ENCODE peak calls at places on chromosomes 3 and 15, in four cellular contexts. One of them, this sample, is unnamed.

GRCh38 chr15:93173369-93173768 is 84.4 kb upstream of the RGMA start:
- DNase-seq in natural killer cell treated with Interleukin-12 subunit alpha and Interleukin-12 subunit beta and Interleukin-15 and Interleukin-18, amount 100 ng/mL, for 72 hours: no peak
- DNase-seq in stimulated activated CD4-positive, alpha-beta T cell treated with anti-CD3 and anti-CD28 coated beads, Interleukin-12 subunit alpha, Interleukin-12 subunit beta, amount 100 ng/mL, for 48 hours: no peak
- DNase-seq in AG08395: peak
- DNase-seq in this sample: no peak

GRCh38 chr3:56802411-56802745 is 629 bp upstream of the ARHGEF3 start:
- DNase-seq in natural killer cell treated with Interleukin-12 subunit alpha and Interleukin-12 subunit beta and Interleukin-15 and Interleukin-18, amount 100 ng/mL, for 72 hours: no peak
- DNase-seq in AG08395: no peak
- DNase-seq in stimulated activated CD4-positive, alpha-beta T cell treated with anti-CD3 and anti-CD28 coated beads, Interleukin-12 subunit alpha, Interleukin-12 subunit beta, amount 100 ng/mL, for 48 hours: no peak
- DNase-seq in this sample: no peak

GRCh38 chr3:134646086-134646485 is 4.7 kb downstream of the KY start:
- DNase-seq in stimulated activated CD4-positive, alpha-beta T cell treated with anti-CD3 and anti-CD28 coated beads, Interleukin-12 subunit alpha, Interleukin-12 subunit beta, amount 100 ng/mL, for 48 hours: no peak
- DNase-seq in natural killer cell treated with Interleukin-12 subunit alpha and Interleukin-12 subunit beta and Interleukin-15 and Interleukin-18, amount 100 ng/mL, for 72 hours: no peak
- DNase-seq in AG08395: no peak
- DNase-seq in this sample: no peak

GRCh38 chr3:124615896-124616543 is 114.2 kb upstream of the UMPS start:
- DNase-seq in natural killer cell treated with Interleukin-12 subunit alpha and Interleukin-12 subunit beta and Interleukin-15 and Interleukin-18, amount 100 ng/mL, for 72 hours: no peak
- DNase-seq in stimulated activated CD4-positive, alpha-beta T cell treated with anti-CD3 and anti-CD28 coated beads, Interleukin-12 subunit alpha, Interleukin-12 subunit beta, amount 100 ng/mL, for 48 hours: no peak
- DNase-seq in AG08395: no peak
- DNase-seq in this sample: no peak

GRCh38 chr15:31263751-31264533 is 62.7 kb upstream of the KLF13 start:
- DNase-seq in natural killer cell treated with Interleukin-12 subunit alpha and Interleukin-12 subunit beta and Interleukin-15 and Interleukin-18, amount 100 ng/mL, for 72 hours: peak
- DNase-seq in stimulated activated CD4-positive, alpha-beta T cell treated with anti-CD3 and anti-CD28 coated beads, Interleukin-12 subunit alpha, Interleukin-12 subunit beta, amount 100 ng/mL, for 48 hours: peak
- DNase-seq in AG08395: no peak
- DNase-seq in this sample: peak

GRCh38 chr15:63374686-63375520 is 6.7 kb downstream of the CA12 start:
- DNase-seq in stimulated activated CD4-positive, alpha-beta T cell treated with anti-CD3 and anti-CD28 coated beads, Interleukin-12 subunit alpha, Interleukin-12 subunit beta, amount 100 ng/mL, for 48 hours: peak
- DNase-seq in AG08395: peak
- DNase-seq in natural killer cell treated with Interleukin-12 subunit alpha and Interleukin-12 subunit beta and Interleukin-15 and Interleukin-18, amount 100 ng/mL, for 72 hours: peak
- DNase-seq in this sample: no peak

GRCh38 chr3:184685055-184685454 is 26.8 kb downstream of the MAGEF1 start:
- DNase-seq in AG08395: no peak
- DNase-seq in natural killer cell treated with Interleukin-12 subunit alpha and Interleukin-12 subunit beta and Interleukin-15 and Interleukin-18, amount 100 ng/mL, for 72 hours: no peak
- DNase-seq in stimulated activated CD4-positive, alpha-beta T cell treated with anti-CD3 and anti-CD28 coated beads, Interleukin-12 subunit alpha, Interleukin-12 subunit beta, amount 100 ng/mL, for 48 hours: no peak
- DNase-seq in this sample: no peak

GRCh38 chr3:5607581-5607980 is 420.1 kb downstream of the EDEM1 start:
- DNase-seq in AG08395: no peak
- DNase-seq in stimulated activated CD4-positive, alpha-beta T cell treated with anti-CD3 and anti-CD28 coated beads, Interleukin-12 subunit alpha, Interleukin-12 subunit beta, amount 100 ng/mL, for 48 hours: no peak
- DNase-seq in natural killer cell treated with Interleukin-12 subunit alpha and Interleukin-12 subunit beta and Interleukin-15 and Interleukin-18, amount 100 ng/mL, for 72 hours: no peak
- DNase-seq in this sample: no peak

GRCh38 chr3:80785475-80785874 is 976.0 kb downstream of the GBE1 start:
- DNase-seq in AG08395: no peak
- DNase-seq in stimulated activated CD4-positive, alpha-beta T cell treated with anti-CD3 and anti-CD28 coated beads, Interleukin-12 subunit alpha, Interleukin-12 subunit beta, amount 100 ng/mL, for 48 hours: no peak
- DNase-seq in natural killer cell treated with Interleukin-12 subunit alpha and Interleukin-12 subunit beta and Interleukin-15 and Interleukin-18, amount 100 ng/mL, for 72 hours: no peak
- DNase-seq in this sample: no peak

GRCh38 chr3:5489536-5489935 is 302.0 kb downstream of the EDEM1 start:
- DNase-seq in AG08395: no peak
- DNase-seq in natural killer cell treated with Interleukin-12 subunit alpha and Interleukin-12 subunit beta and Interleukin-15 and Interleukin-18, amount 100 ng/mL, for 72 hours: no peak
- DNase-seq in stimulated activated CD4-positive, alpha-beta T cell treated with anti-CD3 and anti-CD28 coated beads, Interleukin-12 subunit alpha, Interleukin-12 subunit beta, amount 100 ng/mL, for 48 hours: no peak
- DNase-seq in this sample: no peak

GRCh38 chr3:42213417-42213816 is 52.6 kb downstream of the CCK start:
- DNase-seq in natural killer cell treated with Interleukin-12 subunit alpha and Interleukin-12 subunit beta and Interleukin-15 and Interleukin-18, amount 100 ng/mL, for 72 hours: no peak
- DNase-seq in AG08395: no peak
- DNase-seq in stimulated activated CD4-positive, alpha-beta T cell treated with anti-CD3 and anti-CD28 coated beads, Interleukin-12 subunit alpha, Interleukin-12 subunit beta, amount 100 ng/mL, for 48 hours: no peak
- DNase-seq in this sample: no peak

GRCh38 chr3:14144423-14145075 is 19.7 kb downstream of the TMEM43 start:
- DNase-seq in stimulated activated CD4-positive, alpha-beta T cell treated with anti-CD3 and anti-CD28 coated beads, Interleukin-12 subunit alpha, Interleukin-12 subunit beta, amount 100 ng/mL, for 48 hours: no peak
- DNase-seq in AG08395: peak
- DNase-seq in natural killer cell treated with Interleukin-12 subunit alpha and Interleukin-12 subunit beta and Interleukin-15 and Interleukin-18, amount 100 ng/mL, for 72 hours: peak
- DNase-seq in this sample: peak

GRCh38 chr15:41934843-41935242 is 37.5 kb downstream of the EHD4 start:
- DNase-seq in stimulated activated CD4-positive, alpha-beta T cell treated with anti-CD3 and anti-CD28 coated beads, Interleukin-12 subunit alpha, Interleukin-12 subunit beta, amount 100 ng/mL, for 48 hours: peak
- DNase-seq in AG08395: no peak
- DNase-seq in natural killer cell treated with Interleukin-12 subunit alpha and Interleukin-12 subunit beta and Interleukin-15 and Interleukin-18, amount 100 ng/mL, for 72 hours: peak
- DNase-seq in this sample: peak

GRCh38 chr3:109442531-109442930 is 105.2 kb upstream of the DPPA4 start:
- DNase-seq in AG08395: no peak
- DNase-seq in natural killer cell treated with Interleukin-12 subunit alpha and Interleukin-12 subunit beta and Interleukin-15 and Interleukin-18, amount 100 ng/mL, for 72 hours: no peak
- DNase-seq in stimulated activated CD4-positive, alpha-beta T cell treated with anti-CD3 and anti-CD28 coated beads, Interleukin-12 subunit alpha, Interleukin-12 subunit beta, amount 100 ng/mL, for 48 hours: no peak
- DNase-seq in this sample: no peak

GRCh38 chr3:32443471-32443870 is 51.8 kb downstream of the CMTM7 start:
- DNase-seq in AG08395: no peak
- DNase-seq in stimulated activated CD4-positive, alpha-beta T cell treated with anti-CD3 and anti-CD28 coated beads, Interleukin-12 subunit alpha, Interleukin-12 subunit beta, amount 100 ng/mL, for 48 hours: no peak
- DNase-seq in natural killer cell treated with Interleukin-12 subunit alpha and Interleukin-12 subunit beta and Interleukin-15 and Interleukin-18, amount 100 ng/mL, for 72 hours: no peak
- DNase-seq in this sample: no peak

GRCh38 chr3:65902304-65902793 is 136.4 kb downstream of the MAGI1 start:
- DNase-seq in stimulated activated CD4-positive, alpha-beta T cell treated with anti-CD3 and anti-CD28 coated beads, Interleukin-12 subunit alpha, Interleukin-12 subunit beta, amount 100 ng/mL, for 48 hours: no peak
- DNase-seq in AG08395: no peak
- DNase-seq in natural killer cell treated with Interleukin-12 subunit alpha and Interleukin-12 subunit beta and Interleukin-15 and Interleukin-18, amount 100 ng/mL, for 72 hours: no peak
- DNase-seq in this sample: no peak

GRCh38 chr15:79003301-79003700 is 58.5 kb upstream of the CTSH start:
- DNase-seq in natural killer cell treated with Interleukin-12 subunit alpha and Interleukin-12 subunit beta and Interleukin-15 and Interleukin-18, amount 100 ng/mL, for 72 hours: no peak
- DNase-seq in AG08395: no peak
- DNase-seq in stimulated activated CD4-positive, alpha-beta T cell treated with anti-CD3 and anti-CD28 coated beads, Interleukin-12 subunit alpha, Interleukin-12 subunit beta, amount 100 ng/mL, for 48 hours: no peak
- DNase-seq in this sample: no peak

GRCh38 chr3:121477589-121477988 is 68.2 kb downstream of the POLQ start:
- DNase-seq in natural killer cell treated with Interleukin-12 subunit alpha and Interleukin-12 subunit beta and Interleukin-15 and Interleukin-18, amount 100 ng/mL, for 72 hours: no peak
- DNase-seq in stimulated activated CD4-positive, alpha-beta T cell treated with anti-CD3 and anti-CD28 coated beads, Interleukin-12 subunit alpha, Interleukin-12 subunit beta, amount 100 ng/mL, for 48 hours: no peak
- DNase-seq in AG08395: peak
- DNase-seq in this sample: no peak

GRCh38 chr3:85148056-85148455 is 189.3 kb downstream of the CADM2 start:
- DNase-seq in natural killer cell treated with Interleukin-12 subunit alpha and Interleukin-12 subunit beta and Interleukin-15 and Interleukin-18, amount 100 ng/mL, for 72 hours: no peak
- DNase-seq in AG08395: no peak
- DNase-seq in stimulated activated CD4-positive, alpha-beta T cell treated with anti-CD3 and anti-CD28 coated beads, Interleukin-12 subunit alpha, Interleukin-12 subunit beta, amount 100 ng/mL, for 48 hours: no peak
- DNase-seq in this sample: no peak

GRCh38 chr15:95410757-95411156 is 919.7 kb upstream of the NR2F2 start:
- DNase-seq in natural killer cell treated with Interleukin-12 subunit alpha and Interleukin-12 subunit beta and Interleukin-15 and Interleukin-18, amount 100 ng/mL, for 72 hours: no peak
- DNase-seq in stimulated activated CD4-positive, alpha-beta T cell treated with anti-CD3 and anti-CD28 coated beads, Interleukin-12 subunit alpha, Interleukin-12 subunit beta, amount 100 ng/mL, for 48 hours: no peak
- DNase-seq in AG08395: no peak
- DNase-seq in this sample: no peak

GRCh38 chr3:151460774-151461450 is at the start of gene IGSF10:
- DNase-seq in natural killer cell treated with Interleukin-12 subunit alpha and Interleukin-12 subunit beta and Interleukin-15 and Interleukin-18, amount 100 ng/mL, for 72 hours: no peak
- DNase-seq in AG08395: peak
- DNase-seq in stimulated activated CD4-positive, alpha-beta T cell treated with anti-CD3 and anti-CD28 coated beads, Interleukin-12 subunit alpha, Interleukin-12 subunit beta, amount 100 ng/mL, for 48 hours: no peak
- DNase-seq in this sample: no peak

GRCh38 chr3:73056365-73057150 is 4.9 kb upstream of the EBLN2 start:
- DNase-seq in natural killer cell treated with Interleukin-12 subunit alpha and Interleukin-12 subunit beta and Interleukin-15 and Interleukin-18, amount 100 ng/mL, for 72 hours: no peak
- DNase-seq in stimulated activated CD4-positive, alpha-beta T cell treated with anti-CD3 and anti-CD28 coated beads, Interleukin-12 subunit alpha, Interleukin-12 subunit beta, amount 100 ng/mL, for 48 hours: no peak
- DNase-seq in AG08395: peak
- DNase-seq in this sample: no peak

GRCh38 chr15:51094606-51095569 is at the start of gene TNFAIP8L3:
- DNase-seq in stimulated activated CD4-positive, alpha-beta T cell treated with anti-CD3 and anti-CD28 coated beads, Interleukin-12 subunit alpha, Interleukin-12 subunit beta, amount 100 ng/mL, for 48 hours: no peak
- DNase-seq in natural killer cell treated with Interleukin-12 subunit alpha and Interleukin-12 subunit beta and Interleukin-15 and Interleukin-18, amount 100 ng/mL, for 72 hours: no peak
- DNase-seq in AG08395: peak
- DNase-seq in this sample: no peak

GRCh38 chr3:172241385-172241784 is 202.0 kb downstream of the FNDC3B start:
- DNase-seq in stimulated activated CD4-positive, alpha-beta T cell treated with anti-CD3 and anti-CD28 coated beads, Interleukin-12 subunit alpha, Interleukin-12 subunit beta, amount 100 ng/mL, for 48 hours: no peak
- DNase-seq in natural killer cell treated with Interleukin-12 subunit alpha and Interleukin-12 subunit beta and Interleukin-15 and Interleukin-18, amount 100 ng/mL, for 72 hours: no peak
- DNase-seq in AG08395: no peak
- DNase-seq in this sample: no peak

GRCh38 chr3:13539285-13539625 is 9.7 kb upstream of the FBLN2 start:
- DNase-seq in stimulated activated CD4-positive, alpha-beta T cell treated with anti-CD3 and anti-CD28 coated beads, Interleukin-12 subunit alpha, Interleukin-12 subunit beta, amount 100 ng/mL, for 48 hours: no peak
- DNase-seq in natural killer cell treated with Interleukin-12 subunit alpha and Interleukin-12 subunit beta and Interleukin-15 and Interleukin-18, amount 100 ng/mL, for 72 hours: no peak
- DNase-seq in AG08395: peak
- DNase-seq in this sample: no peak

GRCh38 chr3:148582126-148582525 is 115.6 kb upstream of the AGTR1 start:
- DNase-seq in natural killer cell treated with Interleukin-12 subunit alpha and Interleukin-12 subunit beta and Interleukin-15 and Interleukin-18, amount 100 ng/mL, for 72 hours: no peak
- DNase-seq in AG08395: no peak
- DNase-seq in stimulated activated CD4-positive, alpha-beta T cell treated with anti-CD3 and anti-CD28 coated beads, Interleukin-12 subunit alpha, Interleukin-12 subunit beta, amount 100 ng/mL, for 48 hours: no peak
- DNase-seq in this sample: no peak

GRCh38 chr3:9778102-9778501 is 8.4 kb upstream of the CAMK1 start:
- DNase-seq in AG08395: peak
- DNase-seq in natural killer cell treated with Interleukin-12 subunit alpha and Interleukin-12 subunit beta and Interleukin-15 and Interleukin-18, amount 100 ng/mL, for 72 hours: peak
- DNase-seq in stimulated activated CD4-positive, alpha-beta T cell treated with anti-CD3 and anti-CD28 coated beads, Interleukin-12 subunit alpha, Interleukin-12 subunit beta, amount 100 ng/mL, for 48 hours: peak
- DNase-seq in this sample: no peak

GRCh38 chr15:74790080-74790916 is 8.4 kb downstream of the CSK start:
- DNase-seq in natural killer cell treated with Interleukin-12 subunit alpha and Interleukin-12 subunit beta and Interleukin-15 and Interleukin-18, amount 100 ng/mL, for 72 hours: peak
- DNase-seq in stimulated activated CD4-positive, alpha-beta T cell treated with anti-CD3 and anti-CD28 coated beads, Interleukin-12 subunit alpha, Interleukin-12 subunit beta, amount 100 ng/mL, for 48 hours: no peak
- DNase-seq in AG08395: peak
- DNase-seq in this sample: no peak

GRCh38 chr15:89680282-89680873 is 1.2 kb upstream of the PLIN1 start:
- DNase-seq in stimulated activated CD4-positive, alpha-beta T cell treated with anti-CD3 and anti-CD28 coated beads, Interleukin-12 subunit alpha, Interleukin-12 subunit beta, amount 100 ng/mL, for 48 hours: no peak
- DNase-seq in AG08395: peak
- DNase-seq in natural killer cell treated with Interleukin-12 subunit alpha and Interleukin-12 subunit beta and Interleukin-15 and Interleukin-18, amount 100 ng/mL, for 72 hours: no peak
- DNase-seq in this sample: no peak

GRCh38 chr3:140568842-140569520 is 108.9 kb upstream of the TRIM42 start:
- DNase-seq in natural killer cell treated with Interleukin-12 subunit alpha and Interleukin-12 subunit beta and Interleukin-15 and Interleukin-18, amount 100 ng/mL, for 72 hours: no peak
- DNase-seq in AG08395: no peak
- DNase-seq in stimulated activated CD4-positive, alpha-beta T cell treated with anti-CD3 and anti-CD28 coated beads, Interleukin-12 subunit alpha, Interleukin-12 subunit beta, amount 100 ng/mL, for 48 hours: no peak
- DNase-seq in this sample: no peak

GRCh38 chr15:73518876-73519594 is 76.1 kb downstream of the REC114 start:
- DNase-seq in AG08395: no peak
- DNase-seq in stimulated activated CD4-positive, alpha-beta T cell treated with anti-CD3 and anti-CD28 coated beads, Interleukin-12 subunit alpha, Interleukin-12 subunit beta, amount 100 ng/mL, for 48 hours: no peak
- DNase-seq in natural killer cell treated with Interleukin-12 subunit alpha and Interleukin-12 subunit beta and Interleukin-15 and Interleukin-18, amount 100 ng/mL, for 72 hours: no peak
- DNase-seq in this sample: no peak

GRCh38 chr3:194045289-194045688 is 90.7 kb upstream of the HES1 start:
- DNase-seq in stimulated activated CD4-positive, alpha-beta T cell treated with anti-CD3 and anti-CD28 coated beads, Interleukin-12 subunit alpha, Interleukin-12 subunit beta, amount 100 ng/mL, for 48 hours: no peak
- DNase-seq in natural killer cell treated with Interleukin-12 subunit alpha and Interleukin-12 subunit beta and Interleukin-15 and Interleukin-18, amount 100 ng/mL, for 72 hours: no peak
- DNase-seq in AG08395: no peak
- DNase-seq in this sample: no peak

GRCh38 chr3:191393146-191393545 is 62.8 kb upstream of the UTS2B start:
- DNase-seq in stimulated activated CD4-positive, alpha-beta T cell treated with anti-CD3 and anti-CD28 coated beads, Interleukin-12 subunit alpha, Interleukin-12 subunit beta, amount 100 ng/mL, for 48 hours: no peak
- DNase-seq in AG08395: no peak
- DNase-seq in natural killer cell treated with Interleukin-12 subunit alpha and Interleukin-12 subunit beta and Interleukin-15 and Interleukin-18, amount 100 ng/mL, for 72 hours: no peak
- DNase-seq in this sample: no peak

GRCh38 chr3:44108481-44108880 is 133.2 kb upstream of the TOPAZ1 start:
- DNase-seq in stimulated activated CD4-positive, alpha-beta T cell treated with anti-CD3 and anti-CD28 coated beads, Interleukin-12 subunit alpha, Interleukin-12 subunit beta, amount 100 ng/mL, for 48 hours: no peak
- DNase-seq in AG08395: no peak
- DNase-seq in natural killer cell treated with Interleukin-12 subunit alpha and Interleukin-12 subunit beta and Interleukin-15 and Interleukin-18, amount 100 ng/mL, for 72 hours: no peak
- DNase-seq in this sample: no peak

GRCh38 chr15:71826196-71826595 is 15.8 kb downstream of the NR2E3 start:
- DNase-seq in stimulated activated CD4-positive, alpha-beta T cell treated with anti-CD3 and anti-CD28 coated beads, Interleukin-12 subunit alpha, Interleukin-12 subunit beta, amount 100 ng/mL, for 48 hours: no peak
- DNase-seq in natural killer cell treated with Interleukin-12 subunit alpha and Interleukin-12 subunit beta and Interleukin-15 and Interleukin-18, amount 100 ng/mL, for 72 hours: no peak
- DNase-seq in AG08395: no peak
- DNase-seq in this sample: no peak

GRCh38 chr3:136862611-136862951 is 573 bp downstream of the NCK1 start:
- DNase-seq in AG08395: peak
- DNase-seq in stimulated activated CD4-positive, alpha-beta T cell treated with anti-CD3 and anti-CD28 coated beads, Interleukin-12 subunit alpha, Interleukin-12 subunit beta, amount 100 ng/mL, for 48 hours: peak
- DNase-seq in natural killer cell treated with Interleukin-12 subunit alpha and Interleukin-12 subunit beta and Interleukin-15 and Interleukin-18, amount 100 ng/mL, for 72 hours: no peak
- DNase-seq in this sample: no peak

GRCh38 chr3:16521580-16521941 is 8.1 kb upstream of the RFTN1 start:
- DNase-seq in stimulated activated CD4-positive, alpha-beta T cell treated with anti-CD3 and anti-CD28 coated beads, Interleukin-12 subunit alpha, Interleukin-12 subunit beta, amount 100 ng/mL, for 48 hours: no peak
- DNase-seq in natural killer cell treated with Interleukin-12 subunit alpha and Interleukin-12 subunit beta and Interleukin-15 and Interleukin-18, amount 100 ng/mL, for 72 hours: no peak
- DNase-seq in AG08395: no peak
- DNase-seq in this sample: no peak

GRCh38 chr3:64267774-64268604 is 42.7 kb upstream of the PRICKLE2 start:
- DNase-seq in AG08395: peak
- DNase-seq in natural killer cell treated with Interleukin-12 subunit alpha and Interleukin-12 subunit beta and Interleukin-15 and Interleukin-18, amount 100 ng/mL, for 72 hours: no peak
- DNase-seq in stimulated activated CD4-positive, alpha-beta T cell treated with anti-CD3 and anti-CD28 coated beads, Interleukin-12 subunit alpha, Interleukin-12 subunit beta, amount 100 ng/mL, for 48 hours: no peak
- DNase-seq in this sample: no peak

This sample was measured in central memory CD8-positive, alpha-beta T cell.